ENCODE peak calls at places on chromosome 13, in five cellular contexts. W, H, T, Q and M are unnamed samples. For H3K36me3, the result is how much of the 10 kb centered on the place peaks cover.

GRCh38 chr13:49046534-49046933 is 70.8 kb downstream of the FNDC3A start:
- DNase-seq in T (no peak), H (no peak), Q (no peak), W (no peak), M (no peak)

GRCh38 chr13:46633416-46633815 is 80.4 kb downstream of the LRCH1 start:
- DNase-seq in H (no peak), Q (no peak), W (peak), T (no peak), M (peak)

GRCh38 chr13:101149735-101150380 is 266.4 kb downstream of the NALCN start:
- DNase-seq in T (no peak), Q (no peak), H (peak), W (peak), M (peak)

GRCh38 chr13:98313023-98313937 is 136.2 kb upstream of the RNF113B start:
- DNase-seq in T (no peak), H (no peak), W (no peak), Q (no peak), M (no peak)

GRCh38 chr13:84994582-84994981 is 804.6 kb downstream of the SLITRK6 start:
- DNase-seq in Q (no peak), W (no peak), H (no peak), T (no peak), M (no peak)

GRCh38 chr13:63156816-63157215 is 1741.2 kb upstream of the PCDH20 start:
- DNase-seq in W (peak), Q (no peak), T (no peak), H (no peak), M (no peak)

GRCh38 chr13:98173431-98173921 is 3.6 kb downstream of the RNF113B start:
- DNase-seq in H (peak), Q (no peak), W (peak), T (no peak), M (no peak)

GRCh38 chr13:91185294-91185863 is 162.1 kb upstream of the MIR17HG start:
- DNase-seq in Q (no peak), T (no peak), H (peak), W (peak), M (no peak)

GRCh38 chr13:30585748-30586262 is 31.9 kb upstream of the USPL1 start:
- DNase-seq in W (peak), H (no peak), Q (no peak), T (no peak), M (no peak)

GRCh38 chr13:104750377-104750776 is 1684.2 kb upstream of the SLC10A2 start:
- DNase-seq in T (no peak), H (no peak), W (peak), Q (no peak), M (no peak)

GRCh38 chr13:72820156-72820897 is 38.4 kb downstream of the PIBF1 start:
- DNase-seq in W (peak), H (no peak), T (no peak), Q (no peak), M (no peak)

GRCh38 chr13:36986462-36987240 is 12.5 kb downstream of the ALG5 start:
- DNase-seq in Q (no peak), T (no peak), H (no peak), W (no peak), M (no peak)

GRCh38 chr13:98595134-98595533 is 18.2 kb upstream of the STK24 start:
- DNase-seq in T (no peak), Q (no peak), H (no peak), W (no peak), M (no peak)

GRCh38 chr13:110317093-110317492 is 10.0 kb downstream of the COL4A2 start:
- DNase-seq in Q (no peak), H (no peak), T (no peak), W (no peak), M (no peak)

GRCh38 chr13:99218545-99218944 is 17.9 kb downstream of the UBAC2 start:
- DNase-seq in Q (no peak), T (no peak), W (no peak), H (peak), M (no peak)

GRCh38 chr13:112907916-112908315 is 61.1 kb upstream of the MCF2L start:
- DNase-seq in T (no peak), H (no peak), Q (no peak), W (no peak), M (no peak)

GRCh38 chr13:30895773-30896172 is 10.3 kb upstream of the MEDAG start:
- DNase-seq in Q (peak), W (peak), T (no peak), H (peak), M (no peak)

GRCh38 chr13:81714513-81714912 is 1373.6 kb upstream of the SPRY2 start:
- DNase-seq in T (no peak), W (no peak), H (no peak), Q (no peak), M (no peak)

GRCh38 chr13:70795484-70795883 is 687.2 kb upstream of the KLHL1 start:
- DNase-seq in Q (no peak), T (no peak), H (no peak), W (no peak), M (no peak)

GRCh38 chr13:70666883-70667282 is 558.6 kb upstream of the KLHL1 start:
- DNase-seq in Q (no peak), H (no peak), W (no peak), T (no peak), M (peak)

GRCh38 chr13:71877280-71877653 is 10.3 kb upstream of the DACH1 start:
- DNase-seq in T (no peak), W (no peak), Q (no peak), H (peak), M (peak)

GRCh38 chr13:43307921-43308433 is 284.6 kb downstream of the DNAJC15 start:
- DNase-seq in Q (no peak), H (no peak), W (peak), T (no peak), M (peak)

GRCh38 chr13:31982124-31982523 is 49.5 kb upstream of the FRY start:
- DNase-seq in W (peak), Q (no peak), H (no peak), T (no peak), M (peak)

GRCh38 chr13:113997845-113998751 is 24.2 kb upstream of the C13orf46 start:
- DNase-seq in T (no peak), W (peak), H (no peak), Q (peak), M (peak)

GRCh38 chr13:33707449-33707848 is 110.5 kb upstream of the RFC3 start:
- DNase-seq in T (no peak), H (no peak), Q (no peak), W (no peak), M (no peak)

GRCh38 chr13:95121516-95121915 is 179.7 kb downstream of the ABCC4 start:
- DNase-seq in Q (no peak), W (no peak), T (no peak), H (no peak), M (no peak)

GRCh38 chr13:36146513-36147276 is 15.5 kb upstream of the DCLK1 start:
- DNase-seq in W (no peak), T (no peak), Q (no peak), H (no peak), M (no peak)

GRCh38 chr13:67353891-67354459 is 123.8 kb upstream of the PCDH9 start:
- DNase-seq in W (no peak), T (no peak), H (no peak), Q (no peak), M (no peak)

GRCh38 chr13:30725331-30726085 is 9.8 kb upstream of the ALOX5AP start:
- DNase-seq in H (no peak), W (peak), T (no peak), Q (no peak), M (no peak)

GRCh38 chr13:106490177-106490576 is 45.3 kb downstream of the EFNB2 start:
- DNase-seq in T (no peak), H (no peak), W (no peak), Q (no peak), M (no peak)

GRCh38 chr13:106492576-106493323 is 42.7 kb downstream of the EFNB2 start:
- DNase-seq in Q (no peak), W (no peak), H (no peak), T (no peak), M (no peak)

GRCh38 chr13:106490887-106491321 is 44.6 kb downstream of the EFNB2 start:
- DNase-seq in H (no peak), T (peak), Q (no peak), W (no peak), M (no peak)

GRCh38 chr13:106491928-106492327 is 43.5 kb downstream of the EFNB2 start:
- DNase-seq in W (no peak), H (no peak), T (no peak), Q (no peak), M (no peak)

GRCh38 chr13:106491463-106491862 is 44.0 kb downstream of the EFNB2 start:
- DNase-seq in H (no peak), Q (no peak), W (no peak), T (no peak), M (no peak)
- H3K27ac ChIP-seq in H (no peak), Q (peak), W (no peak), T (no peak), M (no peak)

GRCh38 chr13:45519473-45519872 is 54.7 kb downstream of the COG3 start:
- DNase-seq in W (no peak), T (no peak), H (no peak), Q (no peak), M (no peak)
- H3K36me3 ChIP-seq in W (half or more), T (half or more), H (under half), Q (under half), M (under half)

GRCh38 chr13:74576504-74576903 is 442.3 kb upstream of the KLF12 start:
- DNase-seq in H (no peak), Q (no peak), T (no peak), W (no peak), M (no peak)
- H3K27ac ChIP-seq in H (no peak), Q (no peak), T (no peak), W (no peak), M (no peak)

GRCh38 chr13:29509999-29510586 is 85.4 kb downstream of the SLC7A1 start:
- DNase-seq in Q (no peak), T (no peak), H (no peak), W (peak), M (no peak)

GRCh38 chr13:29511980-29512379 is 83.5 kb downstream of the SLC7A1 start:
- DNase-seq in H (no peak), W (no peak), Q (no peak), T (no peak), M (no peak)

GRCh38 chr13:29513002-29513980 is 82.2 kb downstream of the SLC7A1 start:
- DNase-seq in T (no peak), H (no peak), Q (no peak), W (no peak), M (no peak)

GRCh38 chr13:29510698-29511438 is 84.6 kb downstream of the SLC7A1 start:
- DNase-seq in Q (no peak), W (no peak), T (no peak), H (no peak), M (no peak)

GRCh38 chr13:29511439-29511814 is 84.1 kb downstream of the SLC7A1 start:
- DNase-seq in Q (no peak), T (no peak), H (no peak), W (no peak), M (no peak)
- H3K36me3 ChIP-seq in Q (under half), T (under half), H (under half), W (half or more), M (under half)

GRCh38 chr13:41056194-41056593 is 5.1 kb upstream of the WBP4 start:
- DNase-seq in Q (no peak), T (no peak), H (no peak), W (no peak), M (no peak)

GRCh38 chr13:41053384-41053826 is 7.9 kb upstream of the WBP4 start:
- DNase-seq in T (no peak), H (no peak), Q (no peak), W (no peak), M (no peak)

GRCh38 chr13:41056996-41057711 is 4.2 kb upstream of the WBP4 start:
- DNase-seq in W (no peak), Q (no peak), T (no peak), H (no peak), M (no peak)

GRCh38 chr13:41054212-41054877 is 7.0 kb upstream of the WBP4 start:
- DNase-seq in W (peak), H (peak), T (peak), Q (no peak), M (peak)

DNA sequence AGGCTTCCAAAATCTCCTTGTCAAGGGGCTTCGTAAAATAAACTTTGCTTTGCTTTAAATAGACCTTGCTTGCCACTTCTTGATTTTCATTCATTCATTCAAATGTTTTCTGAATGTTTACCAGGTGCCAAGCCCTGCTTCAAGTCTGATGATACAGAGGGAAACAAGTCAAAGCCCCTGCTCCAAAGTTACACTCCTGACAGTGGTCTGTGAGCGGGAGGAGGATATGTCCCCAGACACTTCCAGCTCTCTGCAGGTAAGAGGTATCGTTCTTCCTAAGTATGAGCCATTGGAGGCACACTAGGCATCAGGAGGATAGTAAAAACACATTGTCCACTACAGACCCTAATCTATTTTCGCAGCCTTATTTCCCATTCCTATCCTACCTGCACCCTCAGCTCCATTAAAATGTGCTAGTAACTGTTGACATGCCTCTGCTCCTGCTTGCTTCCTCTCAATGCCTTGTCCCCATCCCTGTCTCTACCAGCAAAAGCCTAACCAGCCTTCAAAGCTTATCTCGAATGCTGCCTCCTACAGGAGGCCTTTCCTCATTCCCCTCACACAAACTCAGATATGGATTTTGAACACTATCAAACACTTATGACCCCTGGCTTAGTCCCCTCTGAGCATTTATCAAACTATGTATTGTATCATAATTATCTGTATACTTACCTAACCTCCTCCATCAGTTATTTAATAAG is 6.2 kb upstream of the WBP4 start:
- DNase-seq in H (peak), Q (no peak), W (no peak), T (no peak), M (no peak)
- H3K27ac ChIP-seq in H (no peak), Q (peak), W (no peak), T (no peak), M (no peak)

GRCh38 chr13:24500977-24501376 is 11.6 kb downstream of the PARP4 start:
- DNase-seq in T (no peak), Q (no peak), W (peak), H (no peak), M (no peak)
- H3K36me3 ChIP-seq in T (half or more), Q (under half), W (under half), H (under half), M (under half)

DNA sequence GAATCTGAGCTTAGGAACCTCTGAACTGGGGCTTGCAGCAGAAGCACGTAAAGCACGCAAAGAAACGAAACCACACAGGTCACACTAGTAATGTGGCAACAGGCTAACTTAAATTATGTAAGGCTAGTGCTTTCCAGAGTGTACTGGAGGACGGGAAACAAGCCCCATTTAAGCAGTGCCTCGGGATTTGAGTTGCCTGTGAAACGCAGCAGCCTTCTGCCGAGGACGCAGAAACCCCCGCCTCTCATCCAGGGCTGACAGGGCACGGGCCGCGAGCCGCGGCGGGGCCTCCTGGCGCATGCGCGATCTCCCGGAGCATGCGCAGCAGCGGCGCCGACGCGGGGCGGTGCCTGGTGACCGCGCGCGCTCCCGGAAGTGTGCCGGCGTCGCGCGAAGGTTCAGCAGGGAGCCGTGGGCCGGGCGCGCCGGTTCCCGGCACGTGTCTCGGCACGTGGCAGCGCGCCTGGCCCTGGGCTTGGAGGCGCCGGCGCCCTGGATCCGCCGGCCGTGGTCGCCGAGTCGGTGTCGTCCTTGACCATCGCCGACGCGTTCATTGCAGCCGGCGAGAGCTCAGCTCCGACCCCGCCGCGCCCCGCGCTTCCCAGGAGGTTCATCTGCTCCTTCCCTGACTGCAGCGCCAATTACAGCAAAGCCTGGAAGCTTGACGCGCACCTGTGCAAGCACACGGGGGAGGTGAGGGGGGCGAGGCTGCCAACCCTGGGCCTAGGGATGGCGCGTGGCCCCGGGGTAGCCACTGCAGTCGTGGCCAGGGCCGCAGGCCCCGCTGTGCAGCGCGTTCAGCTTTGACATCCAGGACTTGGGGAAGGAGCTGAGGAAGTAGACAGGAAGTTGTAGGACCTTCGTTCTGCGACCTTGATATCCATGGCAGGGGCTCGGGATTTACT is at the start of gene GTF3A:
- DNase-seq in W (peak), Q (peak), H (peak), T (peak), M (peak)
- H3K27ac ChIP-seq in W (peak), Q (peak), H (no peak), T (peak), M (peak)